ENCODE peak calls at places on chromosomes 16 and 17, in six cellular contexts. One of them, this sample, is unnamed.

GRCh38 chr16:86573646-86574508 is 4.5 kb upstream of the FOXL1 start:
- DNase-seq in sigmoid colon: no peak
- DNase-seq in heart right ventricle: no peak
- DNase-seq in mammary epithelial cell: no peak
- DNase-seq in AG10803: no peak
- DNase-seq in GM13976: no peak
- DNase-seq in this sample: no peak

GRCh38 chr16:49250689-49251088 is 30.9 kb downstream of the CBLN1 start:
- DNase-seq in sigmoid colon: no peak
- DNase-seq in heart right ventricle: no peak
- DNase-seq in mammary epithelial cell: no peak
- DNase-seq in AG10803: no peak
- DNase-seq in GM13976: no peak
- DNase-seq in this sample: no peak

GRCh38 chr17:81309140-81309858 is 14.2 kb upstream of the SLC38A10 start:
- DNase-seq in sigmoid colon: peak
- DNase-seq in heart right ventricle: peak
- DNase-seq in mammary epithelial cell: peak
- DNase-seq in AG10803: peak
- DNase-seq in GM13976: peak
- DNase-seq in this sample: peak

GRCh38 chr17:60909405-60909804 is 231.8 kb downstream of the BCAS3 start:
- DNase-seq in sigmoid colon: no peak
- DNase-seq in heart right ventricle: no peak
- DNase-seq in mammary epithelial cell: no peak
- DNase-seq in AG10803: no peak
- DNase-seq in GM13976: no peak
- DNase-seq in this sample: no peak

GRCh38 chr17:75909812-75910274 is 5.2 kb upstream of the MRPL38 start:
- DNase-seq in sigmoid colon: no peak
- DNase-seq in heart right ventricle: no peak
- DNase-seq in mammary epithelial cell: peak
- DNase-seq in AG10803: peak
- DNase-seq in GM13976: no peak
- DNase-seq in this sample: no peak

GRCh38 chr17:61009619-61010018 is 332.0 kb downstream of the BCAS3 start:
- DNase-seq in sigmoid colon: no peak
- DNase-seq in heart right ventricle: no peak
- DNase-seq in mammary epithelial cell: no peak
- DNase-seq in AG10803: no peak
- DNase-seq in GM13976: no peak
- DNase-seq in this sample: no peak

GRCh38 chr16:31875112-31875803 is 1.7 kb downstream of the ZNF267 start:
- DNase-seq in sigmoid colon: no peak
- DNase-seq in heart right ventricle: no peak
- DNase-seq in mammary epithelial cell: peak
- DNase-seq in AG10803: peak
- DNase-seq in GM13976: no peak
- DNase-seq in this sample: no peak

GRCh38 chr16:89047331-89048086 is 46.1 kb upstream of the ACSF3 start:
- DNase-seq in sigmoid colon: no peak
- DNase-seq in heart right ventricle: peak
- DNase-seq in mammary epithelial cell: no peak
- DNase-seq in AG10803: no peak
- DNase-seq in GM13976: no peak
- DNase-seq in this sample: no peak

GRCh38 chr16:66652661-66653060 is 43.9 kb downstream of the CMTM4 start:
- DNase-seq in sigmoid colon: peak
- DNase-seq in heart right ventricle: no peak
- DNase-seq in mammary epithelial cell: no peak
- DNase-seq in AG10803: peak
- DNase-seq in GM13976: no peak
- DNase-seq in this sample: no peak

GRCh38 chr16:23270654-23271053 is 31.4 kb upstream of the SCNN1B start:
- DNase-seq in sigmoid colon: no peak
- DNase-seq in heart right ventricle: no peak
- DNase-seq in mammary epithelial cell: no peak
- DNase-seq in AG10803: no peak
- DNase-seq in GM13976: no peak
- DNase-seq in this sample: no peak

GRCh38 chr17:40417258-40417608 is 463 bp downstream of the TOP2A start:
- DNase-seq in sigmoid colon: no peak
- DNase-seq in heart right ventricle: no peak
- DNase-seq in mammary epithelial cell: no peak
- DNase-seq in AG10803: no peak
- DNase-seq in GM13976: no peak
- DNase-seq in this sample: no peak

GRCh38 chr17:28986714-28987367 is 19.0 kb downstream of the SEZ6 start:
- DNase-seq in sigmoid colon: no peak
- DNase-seq in heart right ventricle: no peak
- DNase-seq in mammary epithelial cell: no peak
- DNase-seq in AG10803: no peak
- DNase-seq in GM13976: no peak
- DNase-seq in this sample: no peak

GRCh38 chr17:69414408-69415274 is at the start of gene MAP2K6:
- DNase-seq in sigmoid colon: peak
- DNase-seq in heart right ventricle: peak
- DNase-seq in mammary epithelial cell: peak
- DNase-seq in AG10803: peak
- DNase-seq in GM13976: peak
- DNase-seq in this sample: peak

GRCh38 chr16:81457326-81458133 is 12.9 kb downstream of the CMIP start:
- DNase-seq in sigmoid colon: no peak
- DNase-seq in heart right ventricle: no peak
- DNase-seq in mammary epithelial cell: peak
- DNase-seq in AG10803: peak
- DNase-seq in GM13976: no peak
- DNase-seq in this sample: peak

GRCh38 chr17:39167492-39167891 is 1.5 kb upstream of the ARL5C start:
- DNase-seq in sigmoid colon: no peak
- DNase-seq in heart right ventricle: peak
- DNase-seq in mammary epithelial cell: no peak
- DNase-seq in AG10803: peak
- DNase-seq in GM13976: no peak
- DNase-seq in this sample: no peak

GRCh38 chr17:62780273-62780672 is 27.8 kb downstream of the MARCHF10 start:
- DNase-seq in sigmoid colon: no peak
- DNase-seq in heart right ventricle: peak
- DNase-seq in mammary epithelial cell: no peak
- DNase-seq in AG10803: no peak
- DNase-seq in GM13976: no peak
- DNase-seq in this sample: peak

GRCh38 chr17:6558932-6559752 is 2.8 kb upstream of the PITPNM3 start:
- DNase-seq in sigmoid colon: no peak
- DNase-seq in heart right ventricle: no peak
- DNase-seq in mammary epithelial cell: no peak
- DNase-seq in AG10803: no peak
- DNase-seq in GM13976: no peak
- DNase-seq in this sample: no peak
- TF ChIP-seq CTCF in sigmoid colon: no peak
- TF ChIP-seq CTCF in heart right ventricle: no peak
- TF ChIP-seq CTCF in mammary epithelial cell: no peak
- TF ChIP-seq CTCF in AG10803: no peak
- TF ChIP-seq CTCF in GM13976: no peak
- TF ChIP-seq CTCF in this sample: no peak

GRCh38 chr16:29916979-29917378 is 9.0 kb downstream of the KCTD13 start:
- DNase-seq in sigmoid colon: no peak
- DNase-seq in heart right ventricle: no peak
- DNase-seq in mammary epithelial cell: no peak
- DNase-seq in AG10803: no peak
- DNase-seq in GM13976: no peak
- DNase-seq in this sample: no peak
- TF ChIP-seq CTCF in sigmoid colon: no peak
- TF ChIP-seq CTCF in heart right ventricle: no peak
- TF ChIP-seq CTCF in mammary epithelial cell: no peak
- TF ChIP-seq CTCF in AG10803: no peak
- TF ChIP-seq CTCF in GM13976: no peak
- TF ChIP-seq CTCF in this sample: peak

DNA sequence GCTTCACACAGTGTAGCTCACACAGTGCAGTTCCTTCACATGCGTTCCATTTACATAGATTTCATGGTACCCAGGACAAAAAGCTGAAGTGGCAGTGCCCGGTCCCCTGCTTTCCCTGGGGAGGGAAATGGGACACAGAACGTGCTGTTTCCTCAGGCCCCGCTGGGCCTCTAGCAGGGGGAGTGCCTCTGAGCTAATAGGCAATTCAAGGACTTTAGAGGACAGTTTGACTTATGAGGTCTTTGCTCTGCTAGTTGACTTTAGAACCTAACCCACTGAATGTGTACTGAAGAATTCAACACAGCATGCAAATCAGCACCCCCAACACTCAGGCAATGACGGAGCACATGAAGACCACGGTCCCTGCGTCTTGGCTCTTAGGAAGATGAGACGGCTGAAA is 6.8 kb downstream of the CDIP1 start:
- DNase-seq in sigmoid colon: no peak
- DNase-seq in heart right ventricle: no peak
- DNase-seq in mammary epithelial cell: no peak
- DNase-seq in AG10803: no peak
- DNase-seq in GM13976: no peak
- DNase-seq in this sample: no peak
- TF ChIP-seq CTCF in sigmoid colon: no peak
- TF ChIP-seq CTCF in heart right ventricle: no peak
- TF ChIP-seq CTCF in mammary epithelial cell: no peak
- TF ChIP-seq CTCF in AG10803: no peak
- TF ChIP-seq CTCF in GM13976: no peak
- TF ChIP-seq CTCF in this sample: no peak

GRCh38 chr16:72959301-72959996 is 88.5 kb downstream of the ZFHX3 start:
- DNase-seq in sigmoid colon: peak
- DNase-seq in heart right ventricle: no peak
- DNase-seq in mammary epithelial cell: no peak
- DNase-seq in AG10803: no peak
- DNase-seq in GM13976: no peak
- DNase-seq in this sample: no peak

GRCh38 chr16:72961863-72962262 is 86.1 kb downstream of the ZFHX3 start:
- DNase-seq in sigmoid colon: no peak
- DNase-seq in heart right ventricle: no peak
- DNase-seq in mammary epithelial cell: no peak
- DNase-seq in AG10803: no peak
- DNase-seq in GM13976: no peak
- DNase-seq in this sample: no peak

GRCh38 chr16:72962347-72962746 is 85.6 kb downstream of the ZFHX3 start:
- DNase-seq in sigmoid colon: peak
- DNase-seq in heart right ventricle: no peak
- DNase-seq in mammary epithelial cell: no peak
- DNase-seq in AG10803: no peak
- DNase-seq in GM13976: no peak
- DNase-seq in this sample: no peak

GRCh38 chr16:72960101-72960500 is 87.8 kb downstream of the ZFHX3 start:
- DNase-seq in sigmoid colon: no peak
- DNase-seq in heart right ventricle: no peak
- DNase-seq in mammary epithelial cell: no peak
- DNase-seq in AG10803: no peak
- DNase-seq in GM13976: no peak
- DNase-seq in this sample: no peak

DNA sequence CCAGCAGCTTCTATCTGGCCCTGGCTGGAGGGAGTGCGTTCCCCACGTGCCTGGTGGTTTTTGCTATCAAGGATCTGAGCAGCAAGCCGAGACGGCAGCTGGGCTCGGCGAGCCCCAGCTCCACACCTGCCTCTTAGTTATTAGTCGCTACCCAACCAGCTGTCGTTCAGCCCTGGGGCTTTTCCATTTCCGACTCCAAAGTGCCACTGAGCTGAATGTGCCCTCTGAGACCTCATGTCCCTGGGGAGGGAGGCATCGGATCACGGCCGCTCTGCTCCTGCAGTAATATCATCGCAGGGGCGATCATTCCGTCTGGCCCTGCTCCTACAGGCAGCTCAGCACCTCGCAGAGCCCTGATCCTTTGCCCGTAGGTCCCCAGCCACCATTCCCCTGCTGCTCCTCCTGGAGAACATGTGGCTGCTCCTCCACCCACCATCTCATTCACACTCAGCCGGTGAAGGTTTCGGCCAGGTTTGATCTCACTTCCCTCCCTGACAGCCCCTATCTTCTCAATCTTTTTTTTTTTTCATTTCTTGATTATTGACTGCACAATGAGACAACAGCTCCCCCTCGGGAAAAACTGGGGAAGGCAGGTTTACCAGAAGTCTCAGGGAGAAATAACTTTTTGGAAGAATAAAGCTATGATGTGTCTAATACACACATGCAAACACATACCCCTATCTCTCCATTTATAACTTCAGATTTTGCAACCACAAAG is 86.7 kb downstream of the ZFHX3 start:
- DNase-seq in sigmoid colon: peak
- DNase-seq in heart right ventricle: no peak
- DNase-seq in mammary epithelial cell: no peak
- DNase-seq in AG10803: no peak
- DNase-seq in GM13976: no peak
- DNase-seq in this sample: peak
- TF ChIP-seq CTCF in sigmoid colon: no peak
- TF ChIP-seq CTCF in heart right ventricle: peak
- TF ChIP-seq CTCF in mammary epithelial cell: peak
- TF ChIP-seq CTCF in AG10803: peak
- TF ChIP-seq CTCF in GM13976: no peak
- TF ChIP-seq CTCF in this sample: peak

DNA sequence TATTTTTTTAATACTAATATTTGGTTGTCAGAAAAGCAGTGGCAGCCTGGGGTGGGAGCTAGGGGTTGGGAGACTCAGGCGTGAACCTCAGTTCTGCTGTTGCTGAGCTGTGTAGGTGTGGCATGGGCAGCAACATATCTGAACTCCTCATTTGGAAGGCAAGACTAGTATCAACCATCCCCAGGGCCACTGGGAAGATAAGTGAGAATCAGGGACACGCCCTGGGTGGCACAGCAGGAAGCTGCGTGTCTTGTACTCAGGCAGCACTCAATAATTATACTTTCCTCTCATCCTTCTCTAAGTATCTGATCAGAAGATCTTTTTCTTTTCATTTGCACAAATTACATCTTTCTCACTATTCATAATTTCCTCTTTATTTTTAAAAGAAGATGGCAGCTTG is 121.2 kb downstream of the CPPED1 start:
- DNase-seq in sigmoid colon: no peak
- DNase-seq in heart right ventricle: no peak
- DNase-seq in mammary epithelial cell: no peak
- DNase-seq in AG10803: no peak
- DNase-seq in GM13976: no peak
- DNase-seq in this sample: no peak
- TF ChIP-seq CTCF in sigmoid colon: no peak
- TF ChIP-seq CTCF in heart right ventricle: no peak
- TF ChIP-seq CTCF in mammary epithelial cell: no peak
- TF ChIP-seq CTCF in AG10803: no peak
- TF ChIP-seq CTCF in GM13976: no peak
- TF ChIP-seq CTCF in this sample: no peak

DNA sequence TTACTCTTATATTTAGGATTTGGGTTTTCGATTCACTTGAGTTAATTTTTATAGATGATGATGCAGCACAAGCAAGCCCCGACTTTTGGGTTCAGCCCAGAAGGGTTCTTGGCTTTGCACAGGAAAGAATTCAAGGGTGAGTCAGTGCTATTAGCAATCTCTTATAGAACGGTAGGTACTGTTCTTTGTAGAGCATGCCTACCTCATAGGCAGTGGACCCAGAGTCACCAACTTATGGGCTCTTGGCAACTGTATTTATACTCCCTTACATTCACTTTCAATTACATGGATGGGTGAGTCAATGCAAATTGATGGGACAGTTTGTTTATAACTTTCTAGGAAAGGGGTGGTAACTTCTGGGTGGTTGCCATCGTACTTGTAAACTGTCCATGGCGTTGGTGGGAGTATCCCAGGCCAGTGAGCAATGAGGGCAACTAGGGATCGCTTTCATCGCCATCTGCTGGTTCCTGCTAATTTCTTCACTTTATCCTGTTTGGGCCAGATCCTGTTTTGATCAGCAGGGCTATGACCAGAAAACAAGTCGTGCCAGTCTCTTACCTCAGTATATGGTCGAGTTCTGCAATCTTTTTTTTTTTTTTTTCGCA is 362.6 kb downstream of the CNTNAP4 start:
- DNase-seq in sigmoid colon: no peak
- DNase-seq in heart right ventricle: no peak
- DNase-seq in mammary epithelial cell: peak
- DNase-seq in AG10803: no peak
- DNase-seq in GM13976: no peak
- DNase-seq in this sample: peak
- TF ChIP-seq CTCF in sigmoid colon: no peak
- TF ChIP-seq CTCF in heart right ventricle: no peak
- TF ChIP-seq CTCF in mammary epithelial cell: peak
- TF ChIP-seq CTCF in AG10803: no peak
- TF ChIP-seq CTCF in GM13976: no peak
- TF ChIP-seq CTCF in this sample: peak

This sample was measured in Calu3.